ENCODE peak calls at places on chromosomes 11 and 22, in nine cellular contexts. One of them, this sample, is unnamed.

GRCh38 chr11:75563978-75564552 is 2.0 kb downstream of the SERPINH1 start:
- DNase-seq in ovary: peak; percentile 79
- DNase-seq in SK-N-SH: no peak
- DNase-seq in A549: no peak
- DNase-seq in stomach: peak; percentile 34
- DNase-seq in sigmoid colon: peak; percentile 90
- DNase-seq in K562: peak; percentile 78
- DNase-seq in HepG2: peak; percentile 45
- DNase-seq in tibial nerve: no peak
- DNase-seq in this sample: peak; percentile 44

GRCh38 chr11:109552376-109552775 is 130.4 kb downstream of the C11orf87 start:
- DNase-seq in sigmoid colon: no peak
- DNase-seq in A549: no peak
- DNase-seq in stomach: no peak
- DNase-seq in tibial nerve: no peak
- DNase-seq in HepG2: no peak
- DNase-seq in K562: no peak
- DNase-seq in ovary: no peak
- DNase-seq in SK-N-SH: no peak
- DNase-seq in this sample: no peak

GRCh38 chr22:24408630-24409029 is 18.8 kb upstream of the ADORA2A start:
- DNase-seq in SK-N-SH: peak; percentile 59
- DNase-seq in ovary: no peak
- DNase-seq in tibial nerve: no peak
- DNase-seq in A549: no peak
- DNase-seq in K562: no peak
- DNase-seq in stomach: no peak
- DNase-seq in HepG2: no peak
- DNase-seq in sigmoid colon: no peak
- DNase-seq in this sample: no peak

GRCh38 chr11:73312806-73313403 is 4.8 kb downstream of the ARHGEF17 start:
- DNase-seq in HepG2: no peak
- DNase-seq in tibial nerve: no peak
- DNase-seq in ovary: no peak
- DNase-seq in A549: no peak
- DNase-seq in stomach: no peak
- DNase-seq in SK-N-SH: peak; percentile 83
- DNase-seq in sigmoid colon: peak; percentile 74
- DNase-seq in K562: no peak
- DNase-seq in this sample: no peak

GRCh38 chr11:30753504-30753903 is 167.4 kb upstream of the MPPED2 start:
- DNase-seq in SK-N-SH: no peak
- DNase-seq in tibial nerve: no peak
- DNase-seq in A549: no peak
- DNase-seq in sigmoid colon: no peak
- DNase-seq in stomach: no peak
- DNase-seq in K562: no peak
- DNase-seq in HepG2: no peak
- DNase-seq in ovary: no peak
- DNase-seq in this sample: no peak

GRCh38 chr11:65850217-65851082 is 7.5 kb downstream of the CFL1 start:
- DNase-seq in SK-N-SH: peak; percentile 35
- DNase-seq in K562: peak; percentile 12
- DNase-seq in A549: no peak
- DNase-seq in stomach: no peak
- DNase-seq in sigmoid colon: peak; percentile 62
- DNase-seq in HepG2: no peak
- DNase-seq in ovary: no peak
- DNase-seq in tibial nerve: no peak
- DNase-seq in this sample: no peak

GRCh38 chr22:48261706-48262105 is 1499.3 kb downstream of the TBC1D22A start:
- DNase-seq in sigmoid colon: no peak
- DNase-seq in A549: peak; percentile 10
- DNase-seq in tibial nerve: no peak
- DNase-seq in SK-N-SH: no peak
- DNase-seq in ovary: no peak
- DNase-seq in HepG2: no peak
- DNase-seq in K562: peak; percentile 17
- DNase-seq in stomach: no peak
- DNase-seq in this sample: no peak

GRCh38 chr11:9977554-9977953 is 313.7 kb downstream of the SWAP70 start:
- DNase-seq in stomach: no peak
- DNase-seq in tibial nerve: no peak
- DNase-seq in A549: no peak
- DNase-seq in HepG2: no peak
- DNase-seq in K562: no peak
- DNase-seq in SK-N-SH: no peak
- DNase-seq in ovary: no peak
- DNase-seq in sigmoid colon: no peak
- DNase-seq in this sample: no peak

GRCh38 chr22:41178425-41178975 is 26.6 kb upstream of the L3MBTL2 start:
- DNase-seq in sigmoid colon: peak; percentile 71
- DNase-seq in tibial nerve: no peak
- DNase-seq in ovary: peak; percentile 52
- DNase-seq in K562: no peak
- DNase-seq in A549: no peak
- DNase-seq in SK-N-SH: no peak
- DNase-seq in stomach: no peak
- DNase-seq in HepG2: no peak
- DNase-seq in this sample: peak; percentile 16

GRCh38 chr22:38429460-38430128 is 25.4 kb downstream of the KCNJ4 start:
- DNase-seq in stomach: no peak
- DNase-seq in K562: no peak
- DNase-seq in ovary: no peak
- DNase-seq in HepG2: no peak
- DNase-seq in SK-N-SH: no peak
- DNase-seq in A549: no peak
- DNase-seq in sigmoid colon: no peak
- DNase-seq in tibial nerve: no peak
- DNase-seq in this sample: no peak

GRCh38 chr11:108886608-108887007 is 221.7 kb downstream of the DDX10 start:
- DNase-seq in HepG2: no peak
- DNase-seq in A549: no peak
- DNase-seq in K562: no peak
- DNase-seq in tibial nerve: no peak
- DNase-seq in ovary: no peak
- DNase-seq in stomach: no peak
- DNase-seq in sigmoid colon: no peak
- DNase-seq in SK-N-SH: no peak
- DNase-seq in this sample: no peak

GRCh38 chr11:104028476-104028875 is 8.0 kb upstream of the DDI1 start:
- DNase-seq in tibial nerve: no peak
- DNase-seq in SK-N-SH: no peak
- DNase-seq in sigmoid colon: no peak
- DNase-seq in A549: no peak
- DNase-seq in ovary: no peak
- DNase-seq in K562: no peak
- DNase-seq in HepG2: no peak
- DNase-seq in stomach: no peak
- DNase-seq in this sample: no peak

GRCh38 chr11:34650528-34650927 is 29.6 kb downstream of the EHF start:
- DNase-seq in K562: peak; percentile 33
- DNase-seq in SK-N-SH: no peak
- DNase-seq in A549: no peak
- DNase-seq in sigmoid colon: no peak
- DNase-seq in stomach: no peak
- DNase-seq in tibial nerve: no peak
- DNase-seq in HepG2: no peak
- DNase-seq in ovary: no peak
- DNase-seq in this sample: no peak

GRCh38 chr11:67613313-67613959 is 6.7 kb downstream of the NDUFV1 start:
- DNase-seq in ovary: no peak
- DNase-seq in SK-N-SH: no peak
- DNase-seq in HepG2: no peak
- DNase-seq in sigmoid colon: no peak
- DNase-seq in stomach: no peak
- DNase-seq in K562: no peak
- DNase-seq in tibial nerve: no peak
- DNase-seq in A549: no peak
- DNase-seq in this sample: no peak

GRCh38 chr11:118930152-118930712 is 4.5 kb upstream of the BCL9L start:
- DNase-seq in SK-N-SH: peak; percentile 78
- DNase-seq in A549: no peak
- DNase-seq in ovary: peak; percentile 89
- DNase-seq in stomach: peak; percentile 95
- DNase-seq in sigmoid colon: peak; percentile 93
- DNase-seq in K562: peak; percentile 82
- DNase-seq in tibial nerve: peak; percentile 75
- DNase-seq in HepG2: peak; percentile 75
- DNase-seq in this sample: peak; percentile 96

GRCh38 chr11:9053631-9054030 is 37.8 kb downstream of the SCUBE2 start:
- DNase-seq in A549: no peak
- DNase-seq in tibial nerve: no peak
- DNase-seq in sigmoid colon: no peak
- DNase-seq in HepG2: no peak
- DNase-seq in SK-N-SH: no peak
- DNase-seq in ovary: no peak
- DNase-seq in stomach: no peak
- DNase-seq in K562: no peak
- DNase-seq in this sample: no peak

GRCh38 chr11:96301818-96302217 is 41.2 kb downstream of the MAML2 start:
- DNase-seq in stomach: no peak
- DNase-seq in ovary: no peak
- DNase-seq in sigmoid colon: no peak
- DNase-seq in A549: no peak
- DNase-seq in tibial nerve: no peak
- DNase-seq in SK-N-SH: no peak
- DNase-seq in HepG2: no peak
- DNase-seq in K562: no peak
- DNase-seq in this sample: no peak

GRCh38 chr11:99452076-99452475 is 431.3 kb downstream of the CNTN5 start:
- DNase-seq in A549: no peak
- DNase-seq in K562: no peak
- DNase-seq in tibial nerve: no peak
- DNase-seq in ovary: no peak
- DNase-seq in HepG2: no peak
- DNase-seq in stomach: no peak
- DNase-seq in SK-N-SH: no peak
- DNase-seq in sigmoid colon: no peak
- DNase-seq in this sample: no peak

GRCh38 chr22:36715647-36716046 is 12.1 kb upstream of the CACNG2 start:
- DNase-seq in K562: no peak
- DNase-seq in A549: no peak
- DNase-seq in stomach: no peak
- DNase-seq in sigmoid colon: no peak
- DNase-seq in tibial nerve: no peak
- DNase-seq in ovary: no peak
- DNase-seq in HepG2: no peak
- DNase-seq in SK-N-SH: no peak
- DNase-seq in this sample: no peak

GRCh38 chr11:1936072-1936780 is 10.9 kb upstream of the MRPL23 start:
- DNase-seq in A549: no peak
- DNase-seq in ovary: no peak
- DNase-seq in SK-N-SH: peak; percentile 32
- DNase-seq in tibial nerve: no peak
- DNase-seq in HepG2: no peak
- DNase-seq in stomach: no peak
- DNase-seq in sigmoid colon: peak; percentile 53
- DNase-seq in K562: no peak
- DNase-seq in this sample: no peak
- TF ChIP-seq EP300 in A549: no peak
- TF ChIP-seq EP300 in ovary: no peak
- TF ChIP-seq EP300 in SK-N-SH: no peak
- TF ChIP-seq EP300 in tibial nerve: no peak
- TF ChIP-seq EP300 in HepG2: no peak
- TF ChIP-seq EP300 in stomach: no peak
- TF ChIP-seq EP300 in sigmoid colon: no peak
- TF ChIP-seq EP300 in K562: no peak
- TF ChIP-seq EP300 in this sample: no peak

DNA sequence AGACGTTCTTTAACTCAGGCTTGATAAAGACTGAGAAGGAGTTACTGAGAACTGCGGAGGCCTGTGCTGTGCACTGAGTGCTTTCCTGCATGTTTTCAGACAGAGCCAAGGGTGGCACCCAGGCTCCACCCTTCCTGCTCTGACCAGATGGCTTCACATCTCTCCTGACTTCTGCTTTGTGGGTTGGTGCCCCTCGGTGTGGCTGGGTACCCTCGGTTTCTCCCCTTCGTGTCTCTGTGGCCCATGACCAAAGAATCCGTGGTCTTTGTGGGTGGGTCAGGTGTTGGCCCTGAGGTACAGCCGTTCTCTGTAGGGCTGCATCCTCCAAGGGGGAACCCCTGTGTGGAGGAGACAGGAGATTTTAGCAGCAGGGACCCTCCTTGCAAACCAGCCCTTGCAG is 34.3 kb downstream of the GRIK4 start:
- DNase-seq in sigmoid colon: no peak
- DNase-seq in SK-N-SH: no peak
- DNase-seq in ovary: no peak
- DNase-seq in HepG2: no peak
- DNase-seq in stomach: no peak
- DNase-seq in tibial nerve: no peak
- DNase-seq in A549: no peak
- DNase-seq in K562: no peak
- DNase-seq in this sample: no peak
- TF ChIP-seq EP300 in sigmoid colon: no peak
- TF ChIP-seq EP300 in SK-N-SH: no peak
- TF ChIP-seq EP300 in ovary: no peak
- TF ChIP-seq EP300 in HepG2: no peak
- TF ChIP-seq EP300 in stomach: no peak
- TF ChIP-seq EP300 in tibial nerve: no peak
- TF ChIP-seq EP300 in A549: no peak
- TF ChIP-seq EP300 in K562: no peak
- TF ChIP-seq EP300 in this sample: no peak

GRCh38 chr11:23789938-23790371 is 706.9 kb upstream of the LUZP2 start:
- DNase-seq in HepG2: no peak
- DNase-seq in K562: no peak
- DNase-seq in sigmoid colon: no peak
- DNase-seq in tibial nerve: no peak
- DNase-seq in ovary: no peak
- DNase-seq in SK-N-SH: no peak
- DNase-seq in A549: no peak
- DNase-seq in stomach: peak; percentile 45
- DNase-seq in this sample: peak; percentile 40
- TF ChIP-seq EP300 in HepG2: no peak
- TF ChIP-seq EP300 in K562: no peak
- TF ChIP-seq EP300 in sigmoid colon: no peak
- TF ChIP-seq EP300 in tibial nerve: no peak
- TF ChIP-seq EP300 in ovary: no peak
- TF ChIP-seq EP300 in SK-N-SH: no peak
- TF ChIP-seq EP300 in A549: no peak
- TF ChIP-seq EP300 in stomach: no peak
- TF ChIP-seq EP300 in this sample: no peak

DNA sequence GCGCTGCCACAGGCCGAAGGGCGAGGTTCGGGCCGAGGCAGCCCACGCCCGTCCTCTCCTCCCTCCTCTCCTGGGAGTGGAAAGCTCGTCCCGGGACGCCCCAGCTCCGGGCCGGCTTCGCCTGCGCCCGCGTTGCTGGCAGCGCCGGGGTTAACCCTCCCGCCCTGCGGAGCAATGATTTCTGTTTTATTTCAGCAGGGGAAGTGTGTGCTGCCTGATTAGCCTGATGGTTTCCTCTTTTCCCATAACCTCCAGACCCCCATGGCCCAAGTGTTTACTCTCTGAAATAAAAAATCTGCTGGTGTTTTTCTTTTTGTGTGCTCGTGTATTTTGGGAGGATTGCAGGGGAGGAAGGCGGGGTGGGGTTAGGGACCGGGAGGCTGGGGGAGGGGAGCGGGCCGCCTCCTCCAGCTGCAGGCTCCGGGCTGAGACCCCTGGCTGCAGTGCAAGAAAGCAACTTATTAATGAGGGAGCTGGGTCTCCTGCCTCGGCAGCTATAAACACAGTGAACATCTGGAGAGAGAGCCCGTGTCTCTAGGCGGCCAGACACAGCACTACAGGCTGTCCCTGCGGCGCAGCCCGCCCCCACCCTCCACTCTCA is 38.6 kb downstream of the ETS1 start:
- DNase-seq in HepG2: no peak
- DNase-seq in sigmoid colon: peak; percentile 90
- DNase-seq in ovary: peak; percentile 81
- DNase-seq in A549: no peak
- DNase-seq in SK-N-SH: peak; percentile 77
- DNase-seq in stomach: peak; percentile 49
- DNase-seq in K562: no peak
- DNase-seq in tibial nerve: peak; percentile 30
- DNase-seq in this sample: peak; percentile 62
- TF ChIP-seq EP300 in HepG2: no peak
- TF ChIP-seq EP300 in sigmoid colon: no peak
- TF ChIP-seq EP300 in ovary: no peak
- TF ChIP-seq EP300 in A549: no peak
- TF ChIP-seq EP300 in SK-N-SH: no peak
- TF ChIP-seq EP300 in stomach: no peak
- TF ChIP-seq EP300 in K562: no peak
- TF ChIP-seq EP300 in tibial nerve: peak; percentile 72
- TF ChIP-seq EP300 in this sample: no peak

This sample was measured in transverse colon.